ENCODE peak calls at places on chromosomes 5 and 9, in five cellular contexts. One of them, this sample, is unnamed.
A peak's percentile ranks its signal among the peaks of the same experiment; 100 is the strongest.

GRCh38 chr9:129026442-129027223 is 1.5 kb downstream of the SH3GLB2 start:
- DNase-seq in progenitor cell of endocrine pancreas: peak; percentile 68
- DNase-seq in nephron progenitor cell: peak; percentile 63
- DNase-seq in C1 segment of cervical spinal cord: no peak
- DNase-seq in GM04503: no peak
- DNase-seq in this sample: no peak

GRCh38 chr5:142072488-142072887 is 36.1 kb upstream of the NDFIP1 start:
- DNase-seq in progenitor cell of endocrine pancreas: no peak
- DNase-seq in GM04503: no peak
- DNase-seq in C1 segment of cervical spinal cord: no peak
- DNase-seq in nephron progenitor cell: no peak
- DNase-seq in this sample: no peak

GRCh38 chr5:39531299-39531698 is 106.5 kb upstream of the DAB2 start:
- DNase-seq in C1 segment of cervical spinal cord: no peak
- DNase-seq in nephron progenitor cell: no peak
- DNase-seq in GM04503: no peak
- DNase-seq in progenitor cell of endocrine pancreas: no peak
- DNase-seq in this sample: no peak

GRCh38 chr5:13945271-13945670 is 783 bp upstream of the DNAH5 start:
- DNase-seq in nephron progenitor cell: no peak
- DNase-seq in progenitor cell of endocrine pancreas: no peak
- DNase-seq in C1 segment of cervical spinal cord: no peak
- DNase-seq in GM04503: no peak
- DNase-seq in this sample: no peak

GRCh38 chr5:53429706-53430105 is 50.7 kb upstream of the FST start:
- DNase-seq in C1 segment of cervical spinal cord: no peak
- DNase-seq in progenitor cell of endocrine pancreas: no peak
- DNase-seq in GM04503: no peak
- DNase-seq in nephron progenitor cell: no peak
- DNase-seq in this sample: no peak

GRCh38 chr9:38065369-38066075 is 3.5 kb downstream of the SHB start:
- DNase-seq in progenitor cell of endocrine pancreas: no peak
- DNase-seq in C1 segment of cervical spinal cord: no peak
- DNase-seq in GM04503: no peak
- DNase-seq in nephron progenitor cell: no peak
- DNase-seq in this sample: no peak

GRCh38 chr9:4674783-4675182 is 4.6 kb upstream of the CDC37L1 start:
- DNase-seq in nephron progenitor cell: no peak
- DNase-seq in C1 segment of cervical spinal cord: no peak
- DNase-seq in progenitor cell of endocrine pancreas: no peak
- DNase-seq in GM04503: peak; percentile 91
- DNase-seq in this sample: peak; percentile 94

GRCh38 chr5:92543246-92543645 is 1037.8 kb downstream of the NR2F1-AS1 start:
- DNase-seq in C1 segment of cervical spinal cord: no peak
- DNase-seq in GM04503: no peak
- DNase-seq in nephron progenitor cell: no peak
- DNase-seq in progenitor cell of endocrine pancreas: no peak
- DNase-seq in this sample: no peak

GRCh38 chr9:121369595-121370265 is at the start of gene STOM:
- DNase-seq in GM04503: peak; percentile 71
- DNase-seq in nephron progenitor cell: no peak
- DNase-seq in C1 segment of cervical spinal cord: peak; percentile 77
- DNase-seq in progenitor cell of endocrine pancreas: no peak
- DNase-seq in this sample: peak; percentile 70

GRCh38 chr9:132673355-132673754 is 3.1 kb downstream of the GTF3C4 start:
- DNase-seq in GM04503: no peak
- DNase-seq in nephron progenitor cell: no peak
- DNase-seq in progenitor cell of endocrine pancreas: no peak
- DNase-seq in C1 segment of cervical spinal cord: no peak
- DNase-seq in this sample: peak; percentile 40

GRCh38 chr9:126397056-126397455 is 70.4 kb downstream of the MVB12B start:
- DNase-seq in GM04503: no peak
- DNase-seq in nephron progenitor cell: no peak
- DNase-seq in progenitor cell of endocrine pancreas: no peak
- DNase-seq in C1 segment of cervical spinal cord: no peak
- DNase-seq in this sample: no peak

GRCh38 chr9:116661037-116661954 is 25.8 kb upstream of the TRIM32 start:
- DNase-seq in nephron progenitor cell: peak; percentile 23
- DNase-seq in progenitor cell of endocrine pancreas: no peak
- DNase-seq in C1 segment of cervical spinal cord: no peak
- DNase-seq in GM04503: peak; percentile 68
- DNase-seq in this sample: peak; percentile 60

This sample was measured in HFF-Myc.